ENCODE peak calls at places on chromosomes 16 and 17, in ten cellular contexts. U is AG09319, O is psoas muscle, K is pancreas, I is IMR-90, R is tibial artery, V is heart right ventricle, F is fibroblast of villous mesenchyme, L is lower lobe of right lung, S is GM13977. Y is an unnamed sample.

GRCh38 chr17:5020502-5021023 is 14.7 kb downstream of the SLC52A1 start:
- DNase-seq in U (no peak), O (peak; percentile 8), K (no peak), I (no peak), R (no peak), V (no peak), F (no peak), L (no peak), S (no peak), Y (no peak)

GRCh38 chr16:71384073-71384724 is 25.7 kb downstream of the CALB2 start:
- DNase-seq in U (no peak), O (no peak), K (no peak), I (no peak), R (no peak), V (no peak), F (no peak), L (no peak), S (no peak), Y (no peak)

GRCh38 chr16:87700406-87701065 is 65.2 kb downstream of the KLHDC4 start:
- DNase-seq in U (no peak), O (no peak), K (no peak), I (no peak), R (no peak), V (no peak), F (no peak), L (no peak), S (no peak), Y (no peak)

GRCh38 chr17:4968916-4969550 is 1.4 kb upstream of the SPAG7 start:
- DNase-seq in U (peak; percentile 89), O (peak; percentile 46), K (no peak), I (peak; percentile 95), R (no peak), V (no peak), F (peak; percentile 95), L (no peak), S (no peak), Y (peak; percentile 90)

GRCh38 chr17:6070895-6071511 is 824 bp downstream of the WSCD1 start:
- DNase-seq in U (no peak), O (no peak), K (peak; percentile 22), I (no peak), R (no peak), V (no peak), F (no peak), L (no peak), S (peak; percentile 39), Y (peak; percentile 4)

GRCh38 chr17:48439473-48439872 is 9.5 kb upstream of the SKAP1 start:
- DNase-seq in U (no peak), O (no peak), K (no peak), I (no peak), R (no peak), V (no peak), F (no peak), L (no peak), S (no peak), Y (no peak)

GRCh38 chr16:25040543-25040942 is 25.4 kb upstream of the ARHGAP17 start:
- DNase-seq in U (no peak), O (no peak), K (no peak), I (no peak), R (no peak), V (no peak), F (no peak), L (no peak), S (no peak), Y (no peak)

GRCh38 chr16:55125818-55126385 is 195.2 kb downstream of the IRX5 start:
- DNase-seq in U (no peak), O (no peak), K (no peak), I (no peak), R (no peak), V (no peak), F (no peak), L (no peak), S (no peak), Y (no peak)

GRCh38 chr17:56819431-56820145 is 14.1 kb downstream of the C17orf67 start:
- DNase-seq in U (no peak), O (peak; percentile 27), K (peak; percentile 79), I (peak; percentile 67), R (no peak), V (no peak), F (peak; percentile 65), L (no peak), S (peak; percentile 78), Y (peak; percentile 68)

GRCh38 chr17:21283482-21284318 is 811 bp upstream of the MAP2K3 start:
- DNase-seq in U (no peak), O (peak; percentile 62), K (peak; percentile 24), I (peak; percentile 73), R (peak; percentile 87), V (no peak), F (no peak), L (no peak), S (no peak), Y (no peak)

GRCh38 chr17:56754523-56755208 is 79.1 kb downstream of the C17orf67 start:
- DNase-seq in U (no peak), O (no peak), K (no peak), I (peak; percentile 56), R (no peak), V (no peak), F (peak; percentile 66), L (no peak), S (no peak), Y (peak; percentile 65)

GRCh38 chr16:7405166-7405565 is 72.5 kb downstream of the RBFOX1 start:
- DNase-seq in U (no peak), O (peak; percentile 38), K (peak; percentile 27), I (no peak), R (no peak), V (peak; percentile 49), F (no peak), L (peak; percentile 80), S (no peak), Y (peak; percentile 4)

GRCh38 chr16:55346475-55346874 is 22.5 kb downstream of the IRX6 start:
- DNase-seq in U (no peak), O (no peak), K (no peak), I (no peak), R (no peak), V (no peak), F (no peak), L (no peak), S (no peak), Y (no peak)

GRCh38 chr17:6388416-6388815 is 46.5 kb downstream of the AIPL1 start:
- DNase-seq in U (no peak), O (no peak), K (no peak), I (no peak), R (peak; percentile 27), V (no peak), F (no peak), L (no peak), S (no peak), Y (no peak)

GRCh38 chr17:41689497-41690299 is 1.0 kb downstream of the EIF1 start:
- DNase-seq in U (peak; percentile 39), O (no peak), K (no peak), I (peak; percentile 69), R (no peak), V (no peak), F (peak; percentile 72), L (no peak), S (no peak), Y (peak; percentile 78)

GRCh38 chr16:14018848-14019247 is 52.3 kb upstream of the MRTFB start:
- DNase-seq in U (no peak), O (no peak), K (no peak), I (no peak), R (no peak), V (no peak), F (no peak), L (no peak), S (no peak), Y (no peak)
- TF ChIP-seq CTCF in U (no peak), O (no peak), K (no peak), I (no peak), R (peak; percentile 10), V (no peak), F (no peak), L (no peak), S (no peak), Y (no peak)

DNA sequence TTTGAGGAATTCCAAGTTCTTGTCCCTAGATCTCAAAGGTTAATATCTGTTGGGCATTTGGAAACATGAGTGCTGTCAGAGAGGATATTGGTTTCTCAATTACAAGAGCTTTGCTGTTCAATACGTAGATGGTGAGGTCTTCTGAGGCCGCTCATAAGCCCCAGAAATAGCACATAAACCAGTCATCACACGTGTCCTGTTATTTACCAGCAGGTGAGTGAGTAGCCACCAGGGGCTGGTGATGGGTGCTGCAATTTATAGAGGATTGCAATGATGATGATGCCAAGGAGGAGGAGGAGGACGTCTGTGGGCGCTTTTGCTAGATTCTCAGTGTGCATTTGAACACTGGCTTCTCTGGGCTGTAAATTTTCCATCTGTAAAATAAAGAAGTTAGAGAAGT is 89.0 kb downstream of the SALL1 start:
- DNase-seq in U (no peak), O (no peak), K (no peak), I (no peak), R (no peak), V (no peak), F (no peak), L (no peak), S (no peak), Y (no peak)
- TF ChIP-seq CTCF in U (no peak), O (no peak), K (no peak), I (no peak), R (no peak), V (no peak), F (no peak), L (no peak), S (no peak), Y (no peak)

GRCh38 chr16:47204736-47205499 is 61.2 kb upstream of the NETO2 start:
- DNase-seq in U (no peak), O (no peak), K (no peak), I (no peak), R (no peak), V (no peak), F (no peak), L (no peak), S (no peak), Y (no peak)
- TF ChIP-seq CTCF in U (no peak), O (no peak), K (no peak), I (no peak), R (no peak), V (peak; percentile 20), F (no peak), L (no peak), S (peak; percentile 40), Y (no peak)

GRCh38 chr16:2427526-2427925 is 1.7 kb upstream of the CCNF start:
- DNase-seq in U (no peak), O (no peak), K (no peak), I (no peak), R (no peak), V (no peak), F (no peak), L (no peak), S (no peak), Y (no peak)

GRCh38 chr16:2426941-2427361 is 2.3 kb upstream of the CCNF start:
- DNase-seq in U (no peak), O (no peak), K (no peak), I (no peak), R (no peak), V (no peak), F (no peak), L (peak; percentile 73), S (no peak), Y (no peak)

GRCh38 chr16:2429037-2429770 is at the start of gene CCNF:
- DNase-seq in U (peak; percentile 88), O (peak; percentile 98), K (peak; percentile 97), I (peak; percentile 92), R (peak; percentile 98), V (peak; percentile 99), F (peak; percentile 95), L (peak; percentile 97), S (peak; percentile 100), Y (peak; percentile 93)

GRCh38 chr16:2428787-2429036 is 535 bp upstream of the CCNF start:
- DNase-seq in U (no peak), O (no peak), K (no peak), I (no peak), R (no peak), V (no peak), F (no peak), L (no peak), S (no peak), Y (no peak)

GRCh38 chr16:2428051-2428786 is 1.0 kb upstream of the CCNF start:
- DNase-seq in U (no peak), O (no peak), K (peak; percentile 52), I (no peak), R (peak; percentile 73), V (peak; percentile 33), F (peak; percentile 26), L (no peak), S (peak; percentile 57), Y (no peak)
- TF ChIP-seq CTCF in U (peak; percentile 35), O (no peak), K (peak; percentile 9), I (peak; percentile 14), R (no peak), V (peak; percentile 40), F (peak; percentile 24), L (no peak), S (peak; percentile 45), Y (peak; percentile 31)